ENCODE peak calls at places on chromosomes 3 and 15, in six cellular contexts. Q is A549; M is RWPE1; D is CD8-positive, alpha-beta memory T cell; C is lung; I is tibial artery. P is an unnamed sample.

GRCh38 chr3:149507491-149508324 is 33.2 kb downstream of the TM4SF4 start:
- DNase-seq in M (no peak), D (no peak), C (peak), Q (no peak), I (peak), P (peak)

GRCh38 chr3:60854762-60855161 is 396.5 kb downstream of the FHIT start:
- DNase-seq in Q (no peak), I (no peak), M (no peak), C (no peak), D (no peak), P (no peak)

GRCh38 chr3:195873971-195874370 is 34.4 kb downstream of the TNK2 start:
- DNase-seq in M (no peak), Q (peak), D (no peak), C (no peak), I (no peak), P (no peak)

GRCh38 chr15:90902996-90903732 is at the start of gene MAN2A2:
- DNase-seq in C (peak), Q (peak), I (peak), M (peak), D (peak), P (peak)

GRCh38 chr3:176855901-176856486 is 341.3 kb downstream of the TBL1XR1 start:
- DNase-seq in I (no peak), M (no peak), C (no peak), Q (no peak), D (no peak), P (no peak)

GRCh38 chr15:48975713-48976419 is 12.1 kb upstream of the SHC4 start:
- DNase-seq in I (peak), C (peak), Q (peak), D (peak), M (peak), P (peak)

GRCh38 chr3:127405791-127406190 is 117.9 kb upstream of the PRR20G start:
- DNase-seq in Q (no peak), M (no peak), D (peak), I (peak), C (no peak), P (no peak)

GRCh38 chr3:11482024-11482423 is 161.7 kb downstream of the VGLL4 start:
- DNase-seq in I (peak), C (no peak), Q (no peak), M (no peak), D (no peak), P (peak)

GRCh38 chr3:99351097-99351496 is 287.3 kb upstream of the COL8A1 start:
- DNase-seq in C (no peak), D (no peak), I (no peak), Q (no peak), M (no peak), P (no peak)

GRCh38 chr15:31732695-31733094 is 297.6 kb upstream of the CHRNA7 start:
- DNase-seq in I (no peak), M (no peak), C (no peak), D (no peak), Q (no peak), P (no peak)

GRCh38 chr3:71304684-71305083 is 278.8 kb downstream of the FOXP1 start:
- DNase-seq in I (no peak), D (no peak), M (no peak), Q (no peak), C (no peak), P (no peak)

GRCh38 chr3:171459130-171459941 is 869 bp downstream of the TNIK start:
- DNase-seq in I (peak), C (peak), D (peak), Q (peak), M (peak), P (peak)

GRCh38 chr3:86937306-86937791 is 53.6 kb downstream of the VGLL3 start:
- DNase-seq in M (peak), C (no peak), I (peak), Q (no peak), D (no peak), P (no peak)

GRCh38 chr3:65953881-65954733 is 84.6 kb downstream of the MAGI1 start:
- DNase-seq in Q (peak), D (no peak), M (no peak), C (peak), I (peak), P (no peak)

GRCh38 chr15:48777645-48778337 is 33.1 kb downstream of the CEP152 start:
- DNase-seq in C (no peak), Q (no peak), D (no peak), M (no peak), I (no peak), P (no peak)

GRCh38 chr15:62428259-62428658 is 263.2 kb upstream of the C2CD4B start:
- DNase-seq in I (no peak), M (no peak), D (no peak), C (no peak), Q (no peak), P (peak)

GRCh38 chr3:87336761-87337160 is 60.4 kb upstream of the POU1F1 start:
- DNase-seq in I (no peak), C (no peak), Q (no peak), D (no peak), M (no peak), P (no peak)

GRCh38 chr15:71250936-71251468 is 135.7 kb downstream of the THSD4 start:
- DNase-seq in C (no peak), I (no peak), Q (peak), M (no peak), D (no peak), P (no peak)

GRCh38 chr3:137525471-137525870 is 238.6 kb upstream of the SOX14 start:
- DNase-seq in I (no peak), M (no peak), D (no peak), Q (no peak), C (no peak), P (no peak)

GRCh38 chr3:21705769-21706168 is 45.2 kb downstream of the ZNF385D start:
- DNase-seq in Q (no peak), I (peak), D (no peak), M (peak), C (peak), P (no peak)

GRCh38 chr3:60144071-60144470 is 1094.2 kb upstream of the CFAP20DC start:
- DNase-seq in C (no peak), I (no peak), D (no peak), M (no peak), Q (no peak), P (no peak)

GRCh38 chr3:127783166-127783565 is 39.1 kb downstream of the MGLL start:
- DNase-seq in C (no peak), I (peak), Q (no peak), M (no peak), D (no peak), P (no peak)

GRCh38 chr15:62549345-62549970 is 384.4 kb upstream of the C2CD4B start:
- DNase-seq in D (no peak), Q (peak), I (no peak), C (no peak), M (peak), P (peak)

GRCh38 chr15:38461089-38461833 is 7.3 kb downstream of the FAM98B start:
- DNase-seq in I (no peak), Q (no peak), D (no peak), C (no peak), M (peak), P (peak)

GRCh38 chr3:51379301-51379700 is 5.8 kb upstream of the MANF start:
- DNase-seq in C (no peak), M (no peak), D (no peak), Q (no peak), I (peak), P (no peak)
- H3K27ac ChIP-seq in C (no peak), M (no peak), D (no peak), Q (no peak), I (no peak), P (no peak)

DNA sequence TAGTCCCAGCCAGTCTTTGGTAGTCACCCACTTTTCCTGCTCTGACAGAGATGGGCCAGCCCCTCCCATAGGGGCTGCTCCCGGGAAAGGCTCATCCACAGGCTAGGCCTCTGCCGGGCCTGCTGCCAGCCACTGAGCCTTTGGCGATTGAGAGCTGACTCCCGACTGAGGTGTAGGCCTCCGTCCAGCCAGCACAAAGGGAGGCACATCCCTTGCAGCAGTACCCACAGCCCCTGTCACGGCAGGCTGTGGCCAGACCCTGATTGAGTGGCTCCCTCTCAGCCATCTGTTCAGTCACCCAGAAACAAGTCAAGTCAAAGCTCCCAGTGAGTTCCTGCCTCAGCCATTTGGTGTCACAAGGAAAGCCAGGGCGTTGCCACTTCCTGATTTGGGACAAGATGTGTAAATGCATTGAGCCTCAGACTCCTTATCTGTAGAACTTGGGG is 6.2 kb upstream of the PAK6 start:
- DNase-seq in M (peak), C (no peak), I (no peak), D (no peak), Q (no peak), P (no peak)
- H3K27ac ChIP-seq in M (peak), C (no peak), I (no peak), D (no peak), Q (no peak), P (no peak)

GRCh38 chr3:40691598-40691905 is 166.8 kb downstream of the ZNF621 start:
- DNase-seq in I (no peak), D (no peak), C (no peak), Q (no peak), M (no peak), P (no peak)

GRCh38 chr3:40695848-40696247 is 171.1 kb downstream of the ZNF621 start:
- DNase-seq in I (no peak), D (no peak), M (no peak), Q (no peak), C (no peak), P (no peak)

DNA sequence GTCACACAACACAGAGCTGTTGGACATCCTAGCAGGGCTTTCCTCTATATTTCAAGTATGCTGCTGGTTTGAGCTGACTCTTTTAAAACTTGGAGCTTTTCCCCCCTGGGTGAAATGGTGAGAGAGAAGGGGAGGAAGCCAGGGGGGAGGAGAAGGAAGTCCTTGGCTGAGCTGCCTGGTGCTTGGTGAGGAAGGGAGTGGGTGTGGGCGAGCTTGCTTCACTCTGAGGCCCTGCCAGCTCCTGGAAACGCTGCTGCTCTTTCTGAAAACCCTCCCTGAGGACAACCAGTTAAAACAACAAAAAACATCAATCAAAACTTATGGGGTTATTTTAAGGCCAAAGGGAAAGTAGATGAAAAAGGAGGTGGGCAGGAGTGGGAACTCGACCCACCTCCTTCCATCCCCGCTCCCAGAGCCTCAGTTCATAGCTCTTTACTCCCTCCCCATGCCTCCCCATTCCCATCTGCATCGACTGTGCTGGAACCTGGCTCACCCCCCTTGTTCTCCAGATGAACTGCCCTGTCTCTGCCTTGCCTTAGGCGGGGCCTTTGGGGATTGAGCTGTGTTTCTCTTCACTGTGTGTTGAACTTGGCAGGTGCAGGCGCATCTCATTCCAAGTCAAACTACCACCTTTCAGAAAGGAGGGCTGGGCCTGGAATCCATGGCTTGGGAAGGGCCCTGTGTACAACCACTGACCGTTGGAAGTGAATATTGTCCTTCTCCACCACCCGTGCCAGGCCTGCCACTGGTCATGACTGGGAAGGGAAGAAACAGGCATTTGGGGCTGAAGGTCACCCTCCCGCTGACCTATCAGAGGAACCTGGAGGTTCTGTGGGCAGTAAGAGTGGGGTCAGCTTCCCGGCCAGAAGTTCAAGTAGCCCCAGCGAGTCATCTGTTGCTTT is 166.2 kb downstream of the ZNF621 start:
- DNase-seq in Q (no peak), D (no peak), I (peak), M (no peak), C (peak), P (no peak)
- H3K27ac ChIP-seq in Q (no peak), D (no peak), I (peak), M (peak), C (peak), P (no peak)

DNA sequence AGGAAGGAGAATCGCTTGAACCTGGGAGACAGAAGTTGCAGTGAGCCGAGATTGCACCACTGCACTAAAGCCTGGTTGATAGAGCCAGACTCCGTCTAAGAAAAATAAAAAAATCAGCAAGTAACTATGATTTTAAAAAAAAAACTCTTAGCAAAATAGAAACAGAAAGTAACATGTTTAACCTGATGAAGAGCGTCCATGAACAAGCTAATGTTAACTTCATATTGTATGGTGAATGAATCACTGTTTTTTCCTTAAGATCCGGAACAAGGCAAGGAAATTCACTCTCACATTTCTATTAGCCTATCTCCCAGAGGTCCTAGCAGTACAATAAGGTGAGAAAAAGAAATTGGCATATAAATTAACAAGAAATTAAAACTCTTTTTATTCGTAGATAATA is 69.0 kb downstream of the RFX7 start:
- DNase-seq in C (no peak), I (no peak), D (no peak), Q (no peak), M (no peak), P (no peak)
- H3K27ac ChIP-seq in C (no peak), I (no peak), D (no peak), Q (no peak), M (no peak), P (no peak)

DNA sequence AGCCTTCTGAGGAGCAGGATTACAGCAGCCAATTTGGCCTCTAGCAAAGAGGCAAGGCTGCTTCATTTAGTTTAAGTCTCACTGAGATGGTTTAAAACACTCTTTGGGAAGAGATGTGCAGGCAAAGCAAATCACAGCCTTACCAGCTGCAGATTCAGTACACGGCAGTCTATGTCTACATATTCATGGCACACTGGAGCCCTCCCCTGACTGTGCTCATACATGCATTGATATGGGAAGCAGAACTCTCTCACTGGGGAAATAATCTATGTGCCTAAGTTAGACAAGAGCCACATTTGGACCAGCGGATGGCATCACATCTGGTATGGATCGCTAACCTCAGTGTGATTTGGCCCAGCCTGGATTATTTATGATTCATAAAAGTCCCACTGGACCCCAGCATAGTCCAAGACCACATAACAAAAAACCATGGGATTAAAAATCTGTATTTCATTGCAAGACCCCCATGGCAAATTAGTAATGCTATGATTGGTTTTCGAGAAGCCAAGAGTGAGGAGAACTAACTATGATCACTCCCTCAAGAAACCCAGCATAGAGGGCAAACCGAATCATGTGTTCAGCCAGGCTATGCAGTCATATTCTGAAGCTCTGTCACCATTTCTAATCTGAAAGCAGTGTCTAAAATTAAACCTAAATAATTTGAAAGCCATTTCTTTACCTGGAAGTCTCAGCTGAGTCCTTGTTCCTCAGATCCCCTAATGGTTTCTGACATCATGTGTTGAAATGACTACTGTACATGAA is 1.3 kb downstream of the PRICKLE2 start:
- DNase-seq in C (no peak), D (no peak), Q (peak), M (no peak), I (no peak), P (peak)
- H3K27ac ChIP-seq in C (peak), D (no peak), Q (peak), M (no peak), I (peak), P (peak)

GRCh38 chr3:42216302-42216701 is 49.7 kb downstream of the CCK start:
- DNase-seq in Q (no peak), D (no peak), I (no peak), M (no peak), C (no peak), P (no peak)

GRCh38 chr3:42214064-42214463 is 51.9 kb downstream of the CCK start:
- DNase-seq in I (no peak), C (peak), D (no peak), M (no peak), Q (no peak), P (no peak)

GRCh38 chr3:42210731-42211130 is 55.3 kb downstream of the CCK start:
- DNase-seq in D (no peak), I (no peak), C (no peak), Q (no peak), M (no peak), P (no peak)

GRCh38 chr3:42214565-42215283 is 51.3 kb downstream of the CCK start:
- DNase-seq in Q (no peak), D (no peak), C (no peak), M (no peak), I (no peak), P (no peak)

DNA sequence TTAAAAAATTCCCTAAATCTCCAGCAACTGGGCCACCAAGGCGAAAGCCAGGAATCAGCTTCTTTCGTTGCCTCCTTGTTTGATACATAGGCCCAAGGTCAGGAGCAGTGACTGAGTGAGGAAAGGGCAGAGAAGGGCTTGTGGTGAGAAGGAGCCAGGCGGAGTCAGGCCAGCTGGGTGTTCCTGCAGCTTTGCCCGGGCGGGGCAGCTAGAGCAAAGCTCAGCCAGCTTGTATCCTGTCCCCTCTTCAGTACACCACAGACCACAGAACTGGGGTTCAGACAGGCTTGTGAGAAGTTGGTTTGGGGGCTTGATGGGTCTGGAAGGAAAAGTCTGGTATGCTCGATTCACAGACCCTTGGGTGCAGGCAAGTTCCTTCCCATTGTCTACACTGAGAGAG is 52.6 kb downstream of the CCK start:
- DNase-seq in I (no peak), D (peak), C (no peak), Q (no peak), M (no peak), P (no peak)
- H3K27ac ChIP-seq in I (no peak), D (no peak), C (no peak), Q (no peak), M (peak), P (no peak)